ENCODE peak calls at places on chromosomes 12 and 14, in eight cellular contexts. N is stromal cell of bone marrow; F is stomach; B is EL; S is activated B cell treated with CpG ODN at 0.5 μM for 24 hours; I is stimulated activated CD4-positive, alpha-beta T cell treated with anti-CD3 and anti-CD28 coated beads, Interleukin-1b, Interleukin-23, amount 100 ng/mL, for 4 hours; G is coronary artery; H is nucleus accumbens. O is an unnamed sample.
A peak's percentile ranks its signal among the peaks of the same experiment; 100 is the strongest.

GRCh38 chr12:76588881-76589565 is 29.5 kb upstream of the OSBPL8 start:
- DNase-seq in N (peak; percentile 75), F (no peak), B (peak; percentile 47), S (no peak), I (no peak), G (no peak), H (no peak), O (no peak)

GRCh38 chr14:99003646-99004045 is 268.4 kb downstream of the BCL11B start:
- DNase-seq in N (no peak), F (no peak), B (no peak), S (no peak), I (no peak), G (no peak), H (no peak), O (no peak)

GRCh38 chr12:117143008-117143532 is 43.9 kb upstream of the TESC start:
- DNase-seq in N (no peak), F (peak; percentile 64), B (no peak), S (no peak), I (no peak), G (no peak), H (no peak), O (no peak)

GRCh38 chr12:19382111-19382526 is 57.2 kb upstream of the AEBP2 start:
- DNase-seq in N (peak; percentile 86), F (peak; percentile 3), B (peak; percentile 84), S (no peak), I (peak; percentile 36), G (no peak), H (no peak), O (no peak)

GRCh38 chr14:45434221-45434620 is 181.2 kb upstream of the MIS18BP1 start:
- DNase-seq in N (no peak), F (no peak), B (no peak), S (no peak), I (no peak), G (no peak), H (no peak), O (no peak)

GRCh38 chr12:4118601-4119156 is 154.9 kb upstream of the CCND2 start:
- DNase-seq in N (no peak), F (no peak), B (no peak), S (no peak), I (no peak), G (peak; percentile 55), H (no peak), O (no peak)

GRCh38 chr14:20383636-20384035 is 29.7 kb downstream of the TEP1 start:
- DNase-seq in N (no peak), F (no peak), B (no peak), S (no peak), I (no peak), G (no peak), H (no peak), O (no peak)

GRCh38 chr14:96053600-96054381 is 14.6 kb downstream of the C14orf132 start:
- DNase-seq in N (peak; percentile 99), F (no peak), B (peak; percentile 89), S (no peak), I (no peak), G (peak; percentile 84), H (peak; percentile 49), O (peak; percentile 86)

GRCh38 chr12:109944975-109945374 is 44.9 kb downstream of the TCHP start:
- DNase-seq in N (no peak), F (no peak), B (peak; percentile 24), S (no peak), I (no peak), G (no peak), H (no peak), O (no peak)

GRCh38 chr12:62714409-62715075 is 220.4 kb downstream of the PPM1H start:
- DNase-seq in N (no peak), F (no peak), B (no peak), S (no peak), I (no peak), G (no peak), H (no peak), O (no peak)

GRCh38 chr12:4418913-4419312 is 26.7 kb downstream of the FGF6 start:
- DNase-seq in N (no peak), F (no peak), B (no peak), S (no peak), I (no peak), G (no peak), H (no peak), O (no peak)

GRCh38 chr12:68334136-68334535 is 2.0 kb upstream of the MDM1 start:
- DNase-seq in N (no peak), F (no peak), B (no peak), S (no peak), I (no peak), G (no peak), H (no peak), O (no peak)

GRCh38 chr14:30681752-30682355 is 59.7 kb downstream of the SCFD1 start:
- DNase-seq in N (no peak), F (no peak), B (no peak), S (no peak), I (no peak), G (no peak), H (no peak), O (no peak)

GRCh38 chr14:74882103-74882920 is 596 bp downstream of the DLST start:
- DNase-seq in N (no peak), F (peak; percentile 64), B (peak; percentile 48), S (no peak), I (peak; percentile 44), G (no peak), H (no peak), O (peak; percentile 40)

GRCh38 chr12:4939418-4940023 is 29.8 kb downstream of the KCNA1 start:
- DNase-seq in N (no peak), F (no peak), B (no peak), S (no peak), I (no peak), G (no peak), H (no peak), O (no peak)

O was measured in substantia nigra.